ENCODE peak calls at places on chromosomes 6 and 20, in five cellular contexts. D is A549, C is left lung, H is pancreas, S is vagina. W is an unnamed sample.

GRCh38 chr20:48278961-48279481 is 493.7 kb upstream of the SULF2 start:
- DNase-seq in H (no peak), S (no peak), C (no peak), D (no peak), W (no peak)

GRCh38 chr6:117156701-117157100 is 108.7 kb upstream of the VGLL2 start:
- DNase-seq in S (no peak), C (no peak), H (no peak), D (no peak), W (no peak)

GRCh38 chr20:7010584-7010983 is 243.1 kb downstream of the BMP2 start:
- DNase-seq in S (no peak), H (no peak), C (no peak), D (no peak), W (no peak)

GRCh38 chr6:30759575-30760239 is 15.4 kb upstream of the IER3 start:
- DNase-seq in S (no peak), C (no peak), H (peak; percentile 12), D (peak; percentile 85), W (no peak)

GRCh38 chr20:56501116-56501515 is 23.4 kb upstream of the FAM209A start:
- DNase-seq in H (no peak), D (no peak), C (no peak), S (no peak), W (no peak)

GRCh38 chr6:13709698-13710551 is 1.7 kb downstream of the RANBP9 start:
- DNase-seq in D (no peak), H (no peak), S (no peak), C (no peak), W (no peak)

GRCh38 chr6:125832396-125832795 is 41.6 kb downstream of the NCOA7 start:
- DNase-seq in D (no peak), C (no peak), S (no peak), H (no peak), W (no peak)

GRCh38 chr6:90028995-90029635 is 134.8 kb downstream of the GJA10 start:
- DNase-seq in S (no peak), C (no peak), D (no peak), H (no peak), W (no peak)

GRCh38 chr6:100435299-100435698 is 29.4 kb downstream of the SIM1 start:
- DNase-seq in C (no peak), H (no peak), S (no peak), D (peak; percentile 75), W (no peak)

GRCh38 chr6:158560787-158561246 is 926 bp downstream of the TMEM181 start:
- DNase-seq in D (no peak), C (no peak), S (no peak), H (no peak), W (no peak)

GRCh38 chr6:132768051-132768517 is 10.4 kb upstream of the VNN2 start:
- DNase-seq in S (no peak), D (peak; percentile 52), C (peak; percentile 45), H (peak; percentile 19), W (no peak)

GRCh38 chr20:10553326-10553984 is 118.3 kb downstream of the SLX4IP start:
- DNase-seq in S (no peak), C (peak; percentile 53), D (peak; percentile 85), H (peak; percentile 58), W (peak; percentile 22)

GRCh38 chr6:123659960-123660748 is 23.4 kb upstream of the TRDN start:
- DNase-seq in H (no peak), D (no peak), S (no peak), C (no peak), W (no peak)

GRCh38 chr6:134247271-134247833 is 70.6 kb downstream of the SGK1 start:
- DNase-seq in H (no peak), C (no peak), S (no peak), D (no peak), W (no peak)

GRCh38 chr20:26209171-26209941 is 512.7 kb upstream of the ZNF337 start:
- DNase-seq in D (no peak), S (no peak), H (peak; percentile 17), C (peak; percentile 32), W (no peak)

GRCh38 chr6:14635933-14636599 is 518.5 kb downstream of the CD83 start:
- DNase-seq in C (no peak), H (no peak), D (no peak), S (no peak), W (no peak)

GRCh38 chr20:50113420-50114224 is 672 bp upstream of the UBE2V1 start:
- DNase-seq in H (no peak), C (no peak), S (no peak), D (no peak), W (no peak)

GRCh38 chr6:45592991-45593390 is 215.3 kb upstream of the SUPT3H start:
- DNase-seq in S (no peak), H (no peak), D (no peak), C (no peak), W (no peak)

GRCh38 chr20:12824353-12824752 is 184.4 kb upstream of the SPTLC3 start:
- DNase-seq in D (no peak), C (no peak), S (no peak), H (no peak), W (no peak)

GRCh38 chr20:34316191-34316814 is 13.1 kb upstream of the AHCY start:
- DNase-seq in S (no peak), D (peak; percentile 45), C (no peak), H (no peak), W (no peak)

GRCh38 chr6:13908955-13909381 is 15.8 kb upstream of the RNF182 start:
- DNase-seq in S (no peak), C (no peak), D (peak; percentile 58), H (peak; percentile 34), W (peak; percentile 11)

GRCh38 chr20:48422242-48422960 is 405.4 kb downstream of the PREX1 start:
- DNase-seq in D (no peak), S (no peak), C (no peak), H (no peak), W (no peak)

GRCh38 chr20:9442858-9443257 is 71.5 kb upstream of the LAMP5 start:
- DNase-seq in S (no peak), H (no peak), D (peak; percentile 39), C (no peak), W (no peak)

GRCh38 chr20:23147964-23148720 is 62.0 kb upstream of the CD93 start:
- DNase-seq in H (no peak), C (peak; percentile 82), D (peak; percentile 57), S (no peak), W (no peak)

DNA sequence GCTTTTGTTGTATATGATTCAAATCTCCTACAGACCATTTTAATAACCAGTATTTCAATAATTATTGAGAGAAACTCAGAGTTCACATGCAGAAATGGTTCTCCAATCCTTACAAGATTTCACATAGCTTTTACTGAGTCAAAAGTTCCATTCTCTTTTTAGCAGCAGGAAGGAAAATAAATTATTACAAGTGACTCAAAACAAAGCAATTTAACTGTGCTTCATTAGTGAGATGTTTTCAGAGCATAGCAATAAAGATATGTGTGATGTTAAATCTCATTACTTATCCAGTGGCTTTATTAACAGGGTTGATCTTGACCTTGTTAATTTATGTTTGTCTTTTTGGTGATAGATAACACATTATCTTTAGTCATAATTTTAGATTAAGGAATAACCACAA is 22.0 kb downstream of the KIF13A start:
- DNase-seq in H (no peak), C (no peak), D (no peak), S (no peak), W (no peak)
- H3K27ac ChIP-seq in H (peak overlapping the region; percentile 9), C (no peak overlapping the region), D (no peak overlapping the region), S (peak overlapping the region; percentile 62), W (no peak overlapping the region)

GRCh38 chr20:61974357-61974665 is 91.4 kb downstream of the TAF4 start:
- DNase-seq in H (no peak), S (no peak), C (no peak), D (no peak), W (no peak)

GRCh38 chr20:61972910-61973508 is 92.7 kb downstream of the TAF4 start:
- DNase-seq in S (no peak), D (no peak), C (no peak), H (no peak), W (no peak)

GRCh38 chr20:61976275-61976649 is 89.4 kb downstream of the TAF4 start:
- DNase-seq in S (no peak), D (no peak), H (no peak), C (no peak), W (no peak)

GRCh38 chr20:61975411-61975810 is 90.3 kb downstream of the TAF4 start:
- DNase-seq in S (no peak), H (no peak), D (no peak), C (no peak), W (no peak)

GRCh38 chr20:61973515-61974356 is 91.9 kb downstream of the TAF4 start:
- DNase-seq in S (no peak), H (no peak), D (no peak), C (no peak), W (no peak)
- H3K27ac ChIP-seq in S (no peak overlapping the region), H (no peak overlapping the region), D (no peak overlapping the region), C (no peak overlapping the region), W (no peak overlapping the region)

GRCh38 chr6:42047790-42048405 is 2.4 kb upstream of the TAF8 start:
- DNase-seq in C (no peak), D (no peak), S (no peak), H (no peak), W (no peak)

GRCh38 chr6:42043787-42044475 is 6.4 kb upstream of the TAF8 start:
- DNase-seq in H (peak; percentile 88), D (peak; percentile 82), C (peak; percentile 90), S (no peak), W (peak; percentile 76)

GRCh38 chr6:42046491-42047219 is 3.7 kb upstream of the TAF8 start:
- DNase-seq in H (no peak), S (no peak), D (no peak), C (no peak), W (no peak)

GRCh38 chr6:42047220-42047590 is 3.1 kb upstream of the TAF8 start:
- DNase-seq in H (no peak), C (no peak), S (no peak), D (no peak), W (no peak)

GRCh38 chr6:42045538-42046460 is 4.5 kb upstream of the TAF8 start:
- DNase-seq in H (peak; percentile 89), C (peak; percentile 91), D (peak; percentile 43), S (no peak), W (peak; percentile 23)
- H3K27ac ChIP-seq in H (peak overlapping the region; percentile 83), C (peak overlapping the region; percentile 96), D (peak overlapping the region; percentile 96), S (peak overlapping the region; percentile 95), W (peak overlapping the region; percentile 92)

DNA sequence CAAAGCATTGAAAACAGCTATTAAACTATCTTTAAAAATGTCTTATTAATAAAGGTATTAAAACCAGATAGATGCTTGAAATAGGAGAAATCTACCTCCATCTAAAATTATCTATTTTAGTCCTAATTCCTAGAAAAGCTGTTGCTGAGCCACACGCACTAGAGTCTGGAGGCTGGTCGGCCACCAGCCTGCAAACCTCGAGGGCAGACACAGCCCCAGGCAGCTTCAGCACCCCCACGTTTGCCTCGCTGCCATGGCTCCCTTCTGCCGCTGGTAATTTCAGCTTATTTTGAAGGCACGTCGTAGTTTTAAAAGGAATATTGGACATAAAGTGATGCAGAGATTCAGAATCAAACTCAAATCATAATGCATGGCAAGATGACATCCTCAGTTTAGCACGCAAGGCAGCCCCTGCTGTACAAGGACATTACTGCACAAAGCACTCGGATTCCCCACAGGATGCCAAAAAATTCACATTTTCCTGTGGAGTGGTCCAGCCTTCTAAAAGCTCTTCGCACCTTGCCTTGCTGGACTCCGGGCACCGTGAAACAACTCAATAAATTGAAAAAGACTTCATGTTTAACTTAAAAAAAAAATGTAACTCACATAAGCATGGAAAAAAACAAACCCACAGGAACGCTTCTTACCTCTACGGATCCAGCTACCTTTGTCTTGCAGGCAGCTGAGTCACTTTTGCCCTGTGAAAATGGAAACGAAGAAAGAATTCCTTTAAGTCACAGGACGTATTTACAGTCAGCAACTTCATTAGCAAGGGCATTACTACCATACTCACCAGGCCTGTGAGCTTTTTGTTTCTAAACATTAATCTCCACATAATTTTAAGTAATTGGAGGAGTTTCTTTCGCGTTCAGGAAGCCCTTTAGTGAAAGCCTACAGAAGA is 143.4 kb upstream of the RPS6KA2 start:
- DNase-seq in D (no peak), S (no peak), H (no peak), C (no peak), W (no peak)
- H3K27ac ChIP-seq in D (no peak overlapping the region), S (no peak overlapping the region), H (no peak overlapping the region), C (peak overlapping the region; percentile 16), W (no peak overlapping the region)

W was measured in caudate nucleus.